ENCODE peak calls at places on chromosomes 13 and 19, in four cellular contexts. One of them, this sample, is unnamed.

GRCh38 chr19:54155694-54156093 is 3.8 kb downstream of the LENG1 start:
- DNase-seq in mesendoderm: peak; percentile 48
- DNase-seq in mammary epithelial cell: no peak
- DNase-seq in epithelial cell of prostate: no peak
- DNase-seq in this sample: no peak

GRCh38 chr13:45953082-45953481 is 99.5 kb downstream of the ZC3H13 start:
- DNase-seq in mesendoderm: peak; percentile 30
- DNase-seq in mammary epithelial cell: no peak
- DNase-seq in epithelial cell of prostate: no peak
- DNase-seq in this sample: no peak

GRCh38 chr19:49157445-49158224 is at the start of gene TRPM4:
- DNase-seq in epithelial cell of prostate: no peak
- DNase-seq in mammary epithelial cell: peak; percentile 82
- DNase-seq in mesendoderm: peak; percentile 94
- DNase-seq in this sample: peak; percentile 94

GRCh38 chr19:42241279-42241678 is 1.1 kb downstream of the GSK3A start:
- DNase-seq in mammary epithelial cell: no peak
- DNase-seq in epithelial cell of prostate: no peak
- DNase-seq in mesendoderm: no peak
- DNase-seq in this sample: no peak

GRCh38 chr19:4866595-4867424 is 657 bp downstream of the PLIN3 start:
- DNase-seq in epithelial cell of prostate: no peak
- DNase-seq in mesendoderm: peak; percentile 58
- DNase-seq in mammary epithelial cell: peak; percentile 38
- DNase-seq in this sample: no peak

GRCh38 chr19:47363758-47364529 is 14.8 kb downstream of the DHX34 start:
- DNase-seq in mammary epithelial cell: peak; percentile 35
- DNase-seq in epithelial cell of prostate: no peak
- DNase-seq in mesendoderm: peak; percentile 61
- DNase-seq in this sample: no peak

GRCh38 chr19:9878511-9879196 is 43.5 kb downstream of the PIN1 start:
- DNase-seq in mesendoderm: peak; percentile 29
- DNase-seq in epithelial cell of prostate: no peak
- DNase-seq in mammary epithelial cell: no peak
- DNase-seq in this sample: no peak

GRCh38 chr19:28920269-28921066 is 292.5 kb downstream of the UQCRFS1 start:
- DNase-seq in mesendoderm: peak; percentile 19
- DNase-seq in mammary epithelial cell: no peak
- DNase-seq in epithelial cell of prostate: no peak
- DNase-seq in this sample: no peak

GRCh38 chr19:10219678-10220077 is 11.5 kb downstream of the S1PR2 start:
- DNase-seq in epithelial cell of prostate: no peak
- DNase-seq in mammary epithelial cell: peak; percentile 49
- DNase-seq in mesendoderm: peak; percentile 57
- DNase-seq in this sample: no peak

GRCh38 chr13:101424381-101425155 is 8.3 kb upstream of the NALCN start:
- DNase-seq in epithelial cell of prostate: no peak
- DNase-seq in mesendoderm: no peak
- DNase-seq in mammary epithelial cell: peak; percentile 61
- DNase-seq in this sample: no peak

GRCh38 chr19:45195764-45196163 is 17.2 kb downstream of the BLOC1S3 start:
- DNase-seq in mesendoderm: no peak
- DNase-seq in mammary epithelial cell: no peak
- DNase-seq in epithelial cell of prostate: no peak
- DNase-seq in this sample: no peak

GRCh38 chr19:36060430-36060829 is 5.7 kb downstream of the WDR62 start:
- DNase-seq in epithelial cell of prostate: no peak
- DNase-seq in mesendoderm: peak; percentile 53
- DNase-seq in mammary epithelial cell: peak; percentile 17
- DNase-seq in this sample: peak; percentile 52
- H3K27ac ChIP-seq in epithelial cell of prostate: no peak overlapping the region
- H3K27ac ChIP-seq in mesendoderm: no peak overlapping the region
- H3K27ac ChIP-seq in mammary epithelial cell: no peak overlapping the region
- H3K27ac ChIP-seq in this sample: no peak overlapping the region

GRCh38 chr19:13803038-13803437 is 7.8 kb downstream of the ZSWIM4 start:
- DNase-seq in epithelial cell of prostate: peak; percentile 39
- DNase-seq in mammary epithelial cell: no peak
- DNase-seq in mesendoderm: no peak
- DNase-seq in this sample: no peak
- H3K27ac ChIP-seq in epithelial cell of prostate: peak overlapping the region; percentile 80
- H3K27ac ChIP-seq in mammary epithelial cell: no peak overlapping the region
- H3K27ac ChIP-seq in mesendoderm: no peak overlapping the region
- H3K27ac ChIP-seq in this sample: peak overlapping the region; percentile 40

DNA sequence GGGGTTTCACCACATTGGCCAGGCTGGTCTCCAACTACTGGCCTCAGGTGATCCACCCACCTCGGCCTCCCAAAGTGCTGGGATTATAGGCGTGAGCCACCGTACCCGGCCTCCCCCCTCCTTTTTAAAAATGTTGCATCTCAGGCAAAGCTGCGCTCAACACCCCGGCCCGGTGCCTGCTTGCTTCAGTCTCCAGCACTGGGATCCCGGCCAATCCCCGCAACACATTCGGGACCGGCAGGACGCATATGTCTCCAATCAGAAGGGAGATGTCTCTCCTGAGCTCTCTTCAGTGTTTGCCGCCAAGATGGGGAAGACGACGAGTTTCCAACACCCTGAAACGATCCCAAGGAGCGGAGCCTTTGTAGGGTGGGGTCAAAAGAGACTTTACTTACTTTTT is 16.1 kb downstream of the GNG7 start:
- DNase-seq in mammary epithelial cell: no peak
- DNase-seq in epithelial cell of prostate: no peak
- DNase-seq in mesendoderm: no peak
- DNase-seq in this sample: no peak
- H3K27ac ChIP-seq in mammary epithelial cell: no peak overlapping the region
- H3K27ac ChIP-seq in epithelial cell of prostate: no peak overlapping the region
- H3K27ac ChIP-seq in mesendoderm: no peak overlapping the region
- H3K27ac ChIP-seq in this sample: no peak overlapping the region

GRCh38 chr19:14496029-14496848 is at the start of gene GIPC1:
- DNase-seq in epithelial cell of prostate: peak; percentile 98
- DNase-seq in mesendoderm: peak; percentile 99
- DNase-seq in mammary epithelial cell: peak; percentile 99
- DNase-seq in this sample: peak; percentile 99
- H3K27ac ChIP-seq in epithelial cell of prostate: peak within 1 kb of the TSS; percentile 92
- H3K27ac ChIP-seq in mesendoderm: no peak within 1 kb of the TSS
- H3K27ac ChIP-seq in mammary epithelial cell: peak within 1 kb of the TSS; percentile 66
- H3K27ac ChIP-seq in this sample: peak within 1 kb of the TSS; percentile 51

GRCh38 chr19:17095141-17095919 is 19.8 kb downstream of the MYO9B start:
- DNase-seq in epithelial cell of prostate: no peak
- DNase-seq in mesendoderm: no peak
- DNase-seq in mammary epithelial cell: no peak
- DNase-seq in this sample: no peak

GRCh38 chr19:17097593-17098126 is 22.1 kb downstream of the MYO9B start:
- DNase-seq in mesendoderm: peak; percentile 68
- DNase-seq in mammary epithelial cell: no peak
- DNase-seq in epithelial cell of prostate: no peak
- DNase-seq in this sample: no peak

GRCh38 chr19:17101686-17102628 is 26.4 kb downstream of the MYO9B start:
- DNase-seq in mammary epithelial cell: no peak
- DNase-seq in mesendoderm: no peak
- DNase-seq in epithelial cell of prostate: no peak
- DNase-seq in this sample: no peak

GRCh38 chr19:17103177-17103576 is 27.6 kb downstream of the MYO9B start:
- DNase-seq in epithelial cell of prostate: no peak
- DNase-seq in mesendoderm: peak; percentile 74
- DNase-seq in mammary epithelial cell: peak; percentile 26
- DNase-seq in this sample: peak; percentile 49

GRCh38 chr19:17098326-17098725 is 22.7 kb downstream of the MYO9B start:
- DNase-seq in mammary epithelial cell: no peak
- DNase-seq in mesendoderm: peak; percentile 64
- DNase-seq in epithelial cell of prostate: no peak
- DNase-seq in this sample: no peak
- H3K27ac ChIP-seq in mammary epithelial cell: no peak overlapping the region
- H3K27ac ChIP-seq in mesendoderm: no peak overlapping the region
- H3K27ac ChIP-seq in epithelial cell of prostate: no peak overlapping the region
- H3K27ac ChIP-seq in this sample: no peak overlapping the region

GRCh38 chr13:114319441-114319871 is 5.2 kb downstream of the CHAMP1 start:
- DNase-seq in mesendoderm: no peak
- DNase-seq in epithelial cell of prostate: no peak
- DNase-seq in mammary epithelial cell: peak; percentile 47
- DNase-seq in this sample: no peak

GRCh38 chr13:114318624-114319023 is 4.3 kb downstream of the CHAMP1 start:
- DNase-seq in mammary epithelial cell: no peak
- DNase-seq in mesendoderm: no peak
- DNase-seq in epithelial cell of prostate: no peak
- DNase-seq in this sample: no peak

GRCh38 chr13:114321256-114321655 is 7.0 kb downstream of the CHAMP1 start:
- DNase-seq in mammary epithelial cell: no peak
- DNase-seq in mesendoderm: no peak
- DNase-seq in epithelial cell of prostate: no peak
- DNase-seq in this sample: no peak

GRCh38 chr13:114323349-114323748 is 9.0 kb downstream of the CHAMP1 start:
- DNase-seq in mesendoderm: no peak
- DNase-seq in epithelial cell of prostate: no peak
- DNase-seq in mammary epithelial cell: no peak
- DNase-seq in this sample: no peak

GRCh38 chr13:114320065-114320464 is 5.8 kb downstream of the CHAMP1 start:
- DNase-seq in mesendoderm: no peak
- DNase-seq in epithelial cell of prostate: no peak
- DNase-seq in mammary epithelial cell: no peak
- DNase-seq in this sample: no peak
- H3K27ac ChIP-seq in mesendoderm: no peak overlapping the region
- H3K27ac ChIP-seq in epithelial cell of prostate: no peak overlapping the region
- H3K27ac ChIP-seq in mammary epithelial cell: no peak overlapping the region
- H3K27ac ChIP-seq in this sample: no peak overlapping the region

GRCh38 chr19:50926144-50926543 is 14.9 kb upstream of the KLK4 start:
- DNase-seq in mesendoderm: no peak
- DNase-seq in mammary epithelial cell: no peak
- DNase-seq in epithelial cell of prostate: no peak
- DNase-seq in this sample: no peak

GRCh38 chr19:50921391-50922315 is 10.5 kb upstream of the KLK4 start:
- DNase-seq in mesendoderm: no peak
- DNase-seq in mammary epithelial cell: no peak
- DNase-seq in epithelial cell of prostate: no peak
- DNase-seq in this sample: no peak

GRCh38 chr19:50924576-50924975 is 13.4 kb upstream of the KLK4 start:
- DNase-seq in mammary epithelial cell: no peak
- DNase-seq in mesendoderm: no peak
- DNase-seq in epithelial cell of prostate: no peak
- DNase-seq in this sample: no peak

GRCh38 chr19:50925734-50926133 is 14.5 kb upstream of the KLK4 start:
- DNase-seq in mesendoderm: no peak
- DNase-seq in mammary epithelial cell: peak; percentile 80
- DNase-seq in epithelial cell of prostate: no peak
- DNase-seq in this sample: no peak

DNA sequence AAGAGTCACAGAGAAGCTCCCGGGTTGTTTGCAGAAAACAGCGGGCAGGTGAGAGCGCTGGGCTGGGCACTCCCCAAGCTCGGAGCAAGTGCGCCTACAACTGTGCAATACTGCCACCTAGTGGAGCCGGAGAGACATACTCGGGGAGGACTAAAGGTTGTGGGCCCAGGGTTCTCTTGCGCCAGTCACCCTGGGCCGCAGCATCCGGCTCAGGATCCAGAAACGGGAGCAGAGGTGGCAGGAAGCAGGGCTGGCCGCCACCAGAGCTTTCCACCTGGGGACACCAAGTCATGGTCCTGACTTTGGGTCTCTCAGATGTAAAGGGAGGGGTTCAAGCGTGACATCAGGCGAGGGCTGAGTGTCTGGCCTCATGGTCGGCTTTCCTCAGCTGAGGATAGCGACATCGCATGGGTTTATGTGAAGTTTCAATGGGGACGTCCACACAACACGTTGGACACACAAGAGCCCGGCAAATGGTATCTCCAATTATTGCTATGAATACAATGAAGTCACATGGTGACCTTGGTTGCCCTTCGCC is 11.2 kb upstream of the KLK4 start:
- DNase-seq in mammary epithelial cell: peak; percentile 77
- DNase-seq in mesendoderm: peak; percentile 91
- DNase-seq in epithelial cell of prostate: no peak
- DNase-seq in this sample: peak; percentile 78
- H3K27ac ChIP-seq in mammary epithelial cell: no peak overlapping the region
- H3K27ac ChIP-seq in mesendoderm: no peak overlapping the region
- H3K27ac ChIP-seq in epithelial cell of prostate: no peak overlapping the region
- H3K27ac ChIP-seq in this sample: no peak overlapping the region

DNA sequence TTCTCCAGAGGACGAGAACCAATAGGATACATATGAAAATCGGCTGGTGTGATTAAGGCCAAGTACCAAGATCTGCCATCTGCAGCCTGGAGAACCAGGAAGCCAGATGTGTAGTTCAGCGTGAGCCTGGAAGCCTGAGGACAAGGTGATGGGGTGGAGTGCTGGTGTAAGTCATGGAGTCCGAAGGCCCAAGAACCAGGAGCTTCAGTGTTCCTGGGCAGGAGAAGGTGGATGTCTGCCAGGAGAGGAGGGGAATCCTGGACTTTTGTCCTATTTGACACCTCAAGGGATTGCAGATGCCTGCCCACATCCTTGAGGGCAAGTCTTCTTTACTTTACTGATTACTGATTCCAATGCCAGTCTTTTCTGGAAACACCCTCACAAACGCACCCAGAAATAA is 71.5 kb downstream of the SPATA13 start:
- DNase-seq in epithelial cell of prostate: no peak
- DNase-seq in mesendoderm: no peak
- DNase-seq in mammary epithelial cell: no peak
- DNase-seq in this sample: no peak
- H3K27ac ChIP-seq in epithelial cell of prostate: no peak overlapping the region
- H3K27ac ChIP-seq in mesendoderm: no peak overlapping the region
- H3K27ac ChIP-seq in mammary epithelial cell: no peak overlapping the region
- H3K27ac ChIP-seq in this sample: no peak overlapping the region

This sample was measured in WERI-Rb-1.